ENCODE peak calls at places on chromosomes 4 and X, in nine cellular contexts. T is A549, Z is neuronal stem cell, U is lower leg skin, Y is neural progenitor cell, F is cardiac fibroblast, N is tibial artery, I is cardiac muscle cell, W is BE2C. B is an unnamed sample.

GRCh38 chr4:125115941-125116340 is 198.8 kb upstream of the FAT4 start:
- DNase-seq in T (peak; percentile 2), Z (no peak), U (no peak), Y (no peak), F (no peak), N (no peak), I (no peak), W (no peak), B (peak; percentile 56)

GRCh38 chrX:8868070-8868795 is 67.0 kb upstream of the FAM9A start:
- DNase-seq in T (peak; percentile 29), Z (no peak), U (no peak), Y (no peak), F (peak; percentile 71), N (no peak), I (no peak), W (no peak), B (peak; percentile 82)

GRCh38 chr4:170004656-170005250 is 21.4 kb downstream of the MFAP3L start:
- DNase-seq in T (no peak), Z (peak; percentile 42), U (no peak), Y (peak; percentile 74), F (no peak), N (no peak), I (no peak), W (no peak), B (no peak)

GRCh38 chrX:71619193-71619592 is 882 bp upstream of the CXCR3 start:
- DNase-seq in T (no peak), Z (no peak), U (no peak), Y (no peak), F (no peak), N (no peak), I (no peak), W (no peak), B (no peak)

GRCh38 chr4:176789955-176790354 is 2.8 kb downstream of the VEGFC start:
- DNase-seq in T (no peak), Z (no peak), U (no peak), Y (peak; percentile 46), F (peak; percentile 67), N (no peak), I (peak; percentile 48), W (peak; percentile 11), B (peak; percentile 76)

GRCh38 chrX:130726661-130727060 is 176.3 kb downstream of the ENOX2 start:
- DNase-seq in T (no peak), Z (no peak), U (no peak), Y (no peak), F (peak; percentile 64), N (no peak), I (no peak), W (no peak), B (peak; percentile 55)

GRCh38 chr4:55635760-55636621 is at the start of gene NMU:
- DNase-seq in T (no peak), Z (peak; percentile 41), U (peak; percentile 86), Y (peak; percentile 79), F (peak; percentile 5), N (peak; percentile 63), I (peak; percentile 70), W (peak; percentile 67), B (no peak)

GRCh38 chr4:23237771-23238170 is 545.0 kb downstream of the GBA3 start:
- DNase-seq in T (no peak), Z (no peak), U (no peak), Y (no peak), F (peak; percentile 29), N (no peak), I (no peak), W (peak; percentile 86), B (no peak)

GRCh38 chrX:70494441-70494840 is 49.8 kb downstream of the DLG3 start:
- DNase-seq in T (peak; percentile 13), Z (no peak), U (no peak), Y (no peak), F (no peak), N (no peak), I (no peak), W (no peak), B (no peak)

GRCh38 chr4:175459571-175459970 is 352.5 kb downstream of the GPM6A start:
- DNase-seq in T (no peak), Z (no peak), U (no peak), Y (no peak), F (no peak), N (no peak), I (no peak), W (no peak), B (no peak)

GRCh38 chrX:71053217-71053621 is 14.9 kb downstream of the SNX12 start:
- DNase-seq in T (no peak), Z (peak; percentile 62), U (no peak), Y (peak; percentile 84), F (peak; percentile 69), N (no peak), I (peak; percentile 75), W (no peak), B (no peak)

DNA sequence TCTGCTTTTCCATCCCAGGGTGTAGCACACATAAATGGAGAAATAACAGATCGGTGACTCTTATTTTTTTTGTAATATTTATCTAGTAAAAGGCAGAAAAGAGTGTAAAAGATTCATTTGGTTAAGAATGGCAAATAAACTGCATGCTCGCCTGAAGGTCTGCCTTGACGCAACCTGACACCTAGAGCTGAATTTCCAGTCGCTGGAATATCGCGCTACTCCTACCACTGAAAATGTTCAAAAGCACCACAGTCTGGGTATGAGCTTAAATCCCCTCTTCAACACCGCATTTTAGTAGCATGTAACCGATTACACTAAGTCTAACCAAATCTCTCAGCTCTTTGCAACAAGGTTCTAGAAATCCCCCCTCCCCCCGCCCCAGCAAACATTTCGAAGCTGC is 1.6 kb downstream of the FGF13 start:
- DNase-seq in T (no peak), Z (peak; percentile 2), U (no peak), Y (peak; percentile 36), F (no peak), N (no peak), I (peak; percentile 59), W (no peak), B (no peak)
- H3K4me3 ChIP-seq in T (no peak overlapping the region), Z (peak overlapping the region; percentile 63), U (no peak overlapping the region), Y (peak overlapping the region; percentile 66), F (no peak overlapping the region), N (peak overlapping the region; percentile 60), I (peak overlapping the region; percentile 58), W (no peak overlapping the region), B (no peak overlapping the region)

DNA sequence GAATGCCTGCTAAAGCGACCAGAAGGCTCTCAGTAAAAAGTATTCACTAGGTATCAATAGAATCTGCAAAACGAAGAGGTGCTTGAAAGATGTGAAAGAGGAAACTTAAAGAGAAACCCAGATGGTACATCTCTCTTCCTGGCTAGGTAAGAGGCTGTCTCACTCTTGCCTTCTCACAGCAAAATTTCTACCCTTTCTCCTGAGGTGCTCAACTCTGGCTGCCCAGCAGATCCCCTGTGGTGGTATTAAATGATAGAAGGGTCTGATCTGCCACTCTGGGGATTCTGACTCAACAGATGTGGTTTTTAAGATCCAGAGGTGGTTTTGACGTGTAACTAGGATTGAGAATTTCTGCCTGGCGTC is 14.9 kb upstream of the TSPAN5 start:
- DNase-seq in T (no peak), Z (no peak), U (no peak), Y (no peak), F (no peak), N (no peak), I (no peak), W (no peak), B (no peak)
- H3K4me3 ChIP-seq in T (no peak overlapping the region), Z (no peak overlapping the region), U (no peak overlapping the region), Y (no peak overlapping the region), F (no peak overlapping the region), N (no peak overlapping the region), I (no peak overlapping the region), W (no peak overlapping the region), B (no peak overlapping the region)

GRCh38 chr4:168877779-168878491 is 132.1 kb downstream of the CBR4 start:
- DNase-seq in T (no peak), Z (peak; percentile 29), U (peak; percentile 90), Y (peak; percentile 78), F (peak; percentile 42), N (peak; percentile 80), I (no peak), W (peak; percentile 69), B (no peak)
- H3K4me3 ChIP-seq in T (no peak overlapping the region), Z (no peak overlapping the region), U (peak overlapping the region; percentile 14), Y (peak overlapping the region; percentile 36), F (no peak overlapping the region), N (peak overlapping the region; percentile 46), I (no peak overlapping the region), W (peak overlapping the region; percentile 58), B (no peak overlapping the region)

GRCh38 chr4:123976285-123976684 is 579.7 kb downstream of the SPRY1 start:
- DNase-seq in T (no peak), Z (peak; percentile 56), U (no peak), Y (peak; percentile 65), F (peak; percentile 54), N (no peak), I (peak; percentile 6), W (no peak), B (no peak)
- H3K4me3 ChIP-seq in T (no peak overlapping the region), Z (no peak overlapping the region), U (no peak overlapping the region), Y (no peak overlapping the region), F (no peak overlapping the region), N (no peak overlapping the region), I (no peak overlapping the region), W (no peak overlapping the region), B (no peak overlapping the region)

GRCh38 chr4:786861-787300 is 39.0 kb downstream of the CPLX1 start:
- DNase-seq in T (no peak), Z (no peak), U (peak; percentile 87), Y (no peak), F (no peak), N (no peak), I (no peak), W (no peak), B (no peak)

GRCh38 chr4:786074-786741 is 39.7 kb downstream of the CPLX1 start:
- DNase-seq in T (no peak), Z (no peak), U (no peak), Y (peak; percentile 33), F (no peak), N (no peak), I (no peak), W (no peak), B (no peak)

GRCh38 chr4:787561-787981 is 38.4 kb downstream of the CPLX1 start:
- DNase-seq in T (no peak), Z (no peak), U (no peak), Y (no peak), F (no peak), N (no peak), I (no peak), W (no peak), B (no peak)

GRCh38 chr4:784401-785331 is 41.3 kb downstream of the CPLX1 start:
- DNase-seq in T (no peak), Z (no peak), U (no peak), Y (no peak), F (no peak), N (no peak), I (no peak), W (no peak), B (no peak)

DNA sequence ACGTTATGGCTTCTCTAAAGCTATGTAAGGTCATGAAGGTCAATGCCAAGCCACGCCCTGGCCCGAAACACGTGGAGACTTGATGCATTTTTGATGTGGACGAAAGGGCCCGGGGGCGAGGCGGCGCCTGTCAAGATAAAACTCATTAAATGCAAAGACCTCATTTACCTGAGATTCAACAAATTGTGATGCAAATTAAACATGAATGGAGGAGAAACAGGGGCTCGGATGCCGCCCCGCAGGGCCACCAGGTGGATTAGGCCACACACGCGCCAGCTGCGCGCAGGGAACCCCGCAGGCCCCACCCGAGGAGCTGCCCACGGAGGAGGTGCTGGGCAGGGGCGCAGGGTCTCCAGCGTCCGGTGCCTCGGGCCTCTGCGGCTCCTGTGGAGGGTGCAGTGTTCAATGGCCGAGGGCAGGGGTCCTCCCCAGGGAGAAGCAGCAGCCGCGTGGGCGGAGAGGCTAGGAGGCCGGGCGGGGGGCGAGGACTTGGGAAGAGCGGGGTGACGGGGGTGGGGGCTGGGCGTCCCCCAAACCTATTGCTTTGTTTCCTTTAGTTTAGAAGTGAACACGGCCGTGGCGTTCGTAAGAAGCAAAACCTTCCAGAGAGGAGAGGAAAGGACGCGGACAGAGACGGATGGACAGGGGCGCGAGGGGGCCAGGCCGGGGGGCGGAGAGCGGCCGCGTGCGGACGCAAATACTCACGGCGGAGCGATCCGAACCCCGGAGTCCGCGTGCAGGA is 40.4 kb downstream of the CPLX1 start:
- DNase-seq in T (no peak), Z (no peak), U (no peak), Y (peak; percentile 44), F (no peak), N (no peak), I (no peak), W (no peak), B (no peak)
- H3K4me3 ChIP-seq in T (no peak overlapping the region), Z (no peak overlapping the region), U (peak overlapping the region; percentile 9), Y (peak overlapping the region; percentile 39), F (no peak overlapping the region), N (peak overlapping the region; percentile 44), I (peak overlapping the region; percentile 17), W (no peak overlapping the region), B (no peak overlapping the region)

B was measured in fibroblast of villous mesenchyme.